ENCODE peak calls at places on chromosomes 2 and 18, in ten cellular contexts. One of them, this sample, is unnamed.

GRCh38 chr18:36719630-36720029 is 109.2 kb downstream of the TPGS2 start:
- DNase-seq in hypothalamus: no peak
- DNase-seq in NCI-H2227 treated with DMSO at 0.1 percent for 48 hours: no peak
- DNase-seq in iris pigment epithelial cell: no peak
- DNase-seq in NCI-H69: no peak
- DNase-seq in esophagus squamous epithelium: no peak
- DNase-seq in stimulated activated CD4-positive, alpha-beta T cell treated with anti-CD3 and anti-CD28 coated beads, TNF-alpha, amount 100 ng/mL, for 24 hours: no peak
- DNase-seq in stimulated activated CD8-positive, alpha-beta memory T cell treated with anti-CD3 and anti-CD28 coated beads, Interleukin-15, amount 100 ng/mL, for 48 hours: no peak
- DNase-seq in heart right ventricle: no peak
- DNase-seq in IMR-90: no peak
- DNase-seq in this sample: no peak

GRCh38 chr2:69253033-69253535 is 133.9 kb downstream of the GFPT1 start:
- DNase-seq in esophagus squamous epithelium: no peak
- DNase-seq in hypothalamus: no peak
- DNase-seq in heart right ventricle: no peak
- DNase-seq in stimulated activated CD4-positive, alpha-beta T cell treated with anti-CD3 and anti-CD28 coated beads, TNF-alpha, amount 100 ng/mL, for 24 hours: no peak
- DNase-seq in NCI-H69: no peak
- DNase-seq in iris pigment epithelial cell: peak
- DNase-seq in IMR-90: peak
- DNase-seq in stimulated activated CD8-positive, alpha-beta memory T cell treated with anti-CD3 and anti-CD28 coated beads, Interleukin-15, amount 100 ng/mL, for 48 hours: no peak
- DNase-seq in NCI-H2227 treated with DMSO at 0.1 percent for 48 hours: no peak
- DNase-seq in this sample: no peak

GRCh38 chr2:145760781-145761649 is 1241.1 kb upstream of the ZEB2 start:
- DNase-seq in hypothalamus: no peak
- DNase-seq in NCI-H69: no peak
- DNase-seq in IMR-90: peak
- DNase-seq in stimulated activated CD8-positive, alpha-beta memory T cell treated with anti-CD3 and anti-CD28 coated beads, Interleukin-15, amount 100 ng/mL, for 48 hours: no peak
- DNase-seq in heart right ventricle: no peak
- DNase-seq in iris pigment epithelial cell: peak
- DNase-seq in NCI-H2227 treated with DMSO at 0.1 percent for 48 hours: no peak
- DNase-seq in esophagus squamous epithelium: no peak
- DNase-seq in stimulated activated CD4-positive, alpha-beta T cell treated with anti-CD3 and anti-CD28 coated beads, TNF-alpha, amount 100 ng/mL, for 24 hours: no peak
- DNase-seq in this sample: no peak

GRCh38 chr18:36379426-36379984 is 82.0 kb downstream of the FHOD3 start:
- DNase-seq in heart right ventricle: no peak
- DNase-seq in iris pigment epithelial cell: no peak
- DNase-seq in stimulated activated CD4-positive, alpha-beta T cell treated with anti-CD3 and anti-CD28 coated beads, TNF-alpha, amount 100 ng/mL, for 24 hours: no peak
- DNase-seq in NCI-H2227 treated with DMSO at 0.1 percent for 48 hours: no peak
- DNase-seq in NCI-H69: no peak
- DNase-seq in IMR-90: no peak
- DNase-seq in hypothalamus: no peak
- DNase-seq in stimulated activated CD8-positive, alpha-beta memory T cell treated with anti-CD3 and anti-CD28 coated beads, Interleukin-15, amount 100 ng/mL, for 48 hours: no peak
- DNase-seq in esophagus squamous epithelium: no peak
- DNase-seq in this sample: no peak

GRCh38 chr2:239773377-239774141 is 251.6 kb downstream of the NDUFA10 start:
- DNase-seq in esophagus squamous epithelium: no peak
- DNase-seq in IMR-90: no peak
- DNase-seq in iris pigment epithelial cell: no peak
- DNase-seq in stimulated activated CD8-positive, alpha-beta memory T cell treated with anti-CD3 and anti-CD28 coated beads, Interleukin-15, amount 100 ng/mL, for 48 hours: no peak
- DNase-seq in NCI-H69: no peak
- DNase-seq in stimulated activated CD4-positive, alpha-beta T cell treated with anti-CD3 and anti-CD28 coated beads, TNF-alpha, amount 100 ng/mL, for 24 hours: no peak
- DNase-seq in NCI-H2227 treated with DMSO at 0.1 percent for 48 hours: no peak
- DNase-seq in hypothalamus: no peak
- DNase-seq in heart right ventricle: no peak
- DNase-seq in this sample: no peak

GRCh38 chr18:73669299-73669698 is 478.3 kb downstream of the FBXO15 start:
- DNase-seq in hypothalamus: no peak
- DNase-seq in NCI-H2227 treated with DMSO at 0.1 percent for 48 hours: no peak
- DNase-seq in stimulated activated CD4-positive, alpha-beta T cell treated with anti-CD3 and anti-CD28 coated beads, TNF-alpha, amount 100 ng/mL, for 24 hours: no peak
- DNase-seq in stimulated activated CD8-positive, alpha-beta memory T cell treated with anti-CD3 and anti-CD28 coated beads, Interleukin-15, amount 100 ng/mL, for 48 hours: no peak
- DNase-seq in NCI-H69: peak
- DNase-seq in iris pigment epithelial cell: peak
- DNase-seq in heart right ventricle: no peak
- DNase-seq in esophagus squamous epithelium: no peak
- DNase-seq in IMR-90: peak
- DNase-seq in this sample: no peak

GRCh38 chr2:234960091-234961088 is 8.6 kb downstream of the SH3BP4 start:
- DNase-seq in hypothalamus: no peak
- DNase-seq in esophagus squamous epithelium: no peak
- DNase-seq in stimulated activated CD4-positive, alpha-beta T cell treated with anti-CD3 and anti-CD28 coated beads, TNF-alpha, amount 100 ng/mL, for 24 hours: no peak
- DNase-seq in heart right ventricle: no peak
- DNase-seq in NCI-H2227 treated with DMSO at 0.1 percent for 48 hours: no peak
- DNase-seq in stimulated activated CD8-positive, alpha-beta memory T cell treated with anti-CD3 and anti-CD28 coated beads, Interleukin-15, amount 100 ng/mL, for 48 hours: no peak
- DNase-seq in NCI-H69: peak
- DNase-seq in iris pigment epithelial cell: no peak
- DNase-seq in IMR-90: no peak
- DNase-seq in this sample: no peak

GRCh38 chr2:95023222-95023597 is 2.3 kb upstream of the MAL start:
- DNase-seq in hypothalamus: no peak
- DNase-seq in iris pigment epithelial cell: no peak
- DNase-seq in stimulated activated CD4-positive, alpha-beta T cell treated with anti-CD3 and anti-CD28 coated beads, TNF-alpha, amount 100 ng/mL, for 24 hours: peak
- DNase-seq in IMR-90: no peak
- DNase-seq in esophagus squamous epithelium: no peak
- DNase-seq in NCI-H2227 treated with DMSO at 0.1 percent for 48 hours: no peak
- DNase-seq in stimulated activated CD8-positive, alpha-beta memory T cell treated with anti-CD3 and anti-CD28 coated beads, Interleukin-15, amount 100 ng/mL, for 48 hours: peak
- DNase-seq in heart right ventricle: no peak
- DNase-seq in NCI-H69: peak
- DNase-seq in this sample: no peak

GRCh38 chr18:35634376-35634775 is 52.8 kb downstream of the GALNT1 start:
- DNase-seq in NCI-H2227 treated with DMSO at 0.1 percent for 48 hours: no peak
- DNase-seq in stimulated activated CD4-positive, alpha-beta T cell treated with anti-CD3 and anti-CD28 coated beads, TNF-alpha, amount 100 ng/mL, for 24 hours: no peak
- DNase-seq in hypothalamus: no peak
- DNase-seq in NCI-H69: peak
- DNase-seq in IMR-90: no peak
- DNase-seq in heart right ventricle: no peak
- DNase-seq in stimulated activated CD8-positive, alpha-beta memory T cell treated with anti-CD3 and anti-CD28 coated beads, Interleukin-15, amount 100 ng/mL, for 48 hours: no peak
- DNase-seq in iris pigment epithelial cell: no peak
- DNase-seq in esophagus squamous epithelium: no peak
- DNase-seq in this sample: no peak

GRCh38 chr2:115057473-115057872 is 615.0 kb downstream of the DPP10 start:
- DNase-seq in NCI-H69: no peak
- DNase-seq in stimulated activated CD4-positive, alpha-beta T cell treated with anti-CD3 and anti-CD28 coated beads, TNF-alpha, amount 100 ng/mL, for 24 hours: no peak
- DNase-seq in stimulated activated CD8-positive, alpha-beta memory T cell treated with anti-CD3 and anti-CD28 coated beads, Interleukin-15, amount 100 ng/mL, for 48 hours: no peak
- DNase-seq in hypothalamus: no peak
- DNase-seq in esophagus squamous epithelium: no peak
- DNase-seq in iris pigment epithelial cell: no peak
- DNase-seq in NCI-H2227 treated with DMSO at 0.1 percent for 48 hours: no peak
- DNase-seq in heart right ventricle: no peak
- DNase-seq in IMR-90: no peak
- DNase-seq in this sample: no peak

GRCh38 chr18:56021136-56021813 is 433.3 kb upstream of the TCF4 start:
- DNase-seq in iris pigment epithelial cell: no peak
- DNase-seq in heart right ventricle: no peak
- DNase-seq in IMR-90: peak
- DNase-seq in stimulated activated CD4-positive, alpha-beta T cell treated with anti-CD3 and anti-CD28 coated beads, TNF-alpha, amount 100 ng/mL, for 24 hours: no peak
- DNase-seq in NCI-H2227 treated with DMSO at 0.1 percent for 48 hours: no peak
- DNase-seq in hypothalamus: no peak
- DNase-seq in NCI-H69: no peak
- DNase-seq in esophagus squamous epithelium: no peak
- DNase-seq in stimulated activated CD8-positive, alpha-beta memory T cell treated with anti-CD3 and anti-CD28 coated beads, Interleukin-15, amount 100 ng/mL, for 48 hours: no peak
- DNase-seq in this sample: no peak

GRCh38 chr2:16798472-16798871 is 132.8 kb upstream of the CYRIA start:
- DNase-seq in esophagus squamous epithelium: no peak
- DNase-seq in NCI-H2227 treated with DMSO at 0.1 percent for 48 hours: no peak
- DNase-seq in stimulated activated CD8-positive, alpha-beta memory T cell treated with anti-CD3 and anti-CD28 coated beads, Interleukin-15, amount 100 ng/mL, for 48 hours: no peak
- DNase-seq in heart right ventricle: no peak
- DNase-seq in NCI-H69: no peak
- DNase-seq in IMR-90: no peak
- DNase-seq in stimulated activated CD4-positive, alpha-beta T cell treated with anti-CD3 and anti-CD28 coated beads, TNF-alpha, amount 100 ng/mL, for 24 hours: no peak
- DNase-seq in iris pigment epithelial cell: no peak
- DNase-seq in hypothalamus: no peak
- DNase-seq in this sample: no peak

GRCh38 chr2:71223767-71224333 is 3.1 kb downstream of the PAIP2B start:
- DNase-seq in heart right ventricle: peak
- DNase-seq in stimulated activated CD8-positive, alpha-beta memory T cell treated with anti-CD3 and anti-CD28 coated beads, Interleukin-15, amount 100 ng/mL, for 48 hours: no peak
- DNase-seq in NCI-H2227 treated with DMSO at 0.1 percent for 48 hours: peak
- DNase-seq in stimulated activated CD4-positive, alpha-beta T cell treated with anti-CD3 and anti-CD28 coated beads, TNF-alpha, amount 100 ng/mL, for 24 hours: no peak
- DNase-seq in IMR-90: peak
- DNase-seq in iris pigment epithelial cell: peak
- DNase-seq in esophagus squamous epithelium: no peak
- DNase-seq in hypothalamus: no peak
- DNase-seq in NCI-H69: peak
- DNase-seq in this sample: peak

GRCh38 chr18:74294526-74294925 is 2.8 kb upstream of the CYB5A start:
- DNase-seq in hypothalamus: no peak
- DNase-seq in esophagus squamous epithelium: no peak
- DNase-seq in NCI-H69: no peak
- DNase-seq in stimulated activated CD4-positive, alpha-beta T cell treated with anti-CD3 and anti-CD28 coated beads, TNF-alpha, amount 100 ng/mL, for 24 hours: no peak
- DNase-seq in NCI-H2227 treated with DMSO at 0.1 percent for 48 hours: no peak
- DNase-seq in stimulated activated CD8-positive, alpha-beta memory T cell treated with anti-CD3 and anti-CD28 coated beads, Interleukin-15, amount 100 ng/mL, for 48 hours: no peak
- DNase-seq in iris pigment epithelial cell: no peak
- DNase-seq in heart right ventricle: no peak
- DNase-seq in IMR-90: no peak
- DNase-seq in this sample: peak